ENCODE peak calls at places on chromosomes 11 and 22, in four cellular contexts. R is H1, H is GM12892, N is K562. S is an unnamed sample.
A peak's percentile ranks its signal among the peaks of the same experiment; 100 is the strongest.

GRCh38 chr11:68214173-68215086 is 1.3 kb upstream of the KMT5B start:
- DNase-seq in R (no peak), H (no peak), N (no peak), S (no peak)

GRCh38 chr11:116826751-116827431 is 2.8 kb upstream of the APOC3 start:
- DNase-seq in R (no peak), H (no peak), N (peak; percentile 39), S (no peak)

GRCh38 chr11:28040384-28040783 is 67.6 kb downstream of the KIF18A start:
- DNase-seq in R (no peak), H (no peak), N (no peak), S (no peak)

GRCh38 chr11:125165111-125165663 is 636 bp downstream of the PKNOX2 start:
- DNase-seq in R (no peak), H (peak; percentile 42), N (no peak), S (peak; percentile 43)

GRCh38 chr11:128521697-128522062 is 65.7 kb downstream of the ETS1 start:
- DNase-seq in R (no peak), H (no peak), N (no peak), S (no peak)

GRCh38 chr11:95589893-95590612 is 199.5 kb downstream of the FAM76B start:
- DNase-seq in R (no peak), H (no peak), N (no peak), S (no peak)

GRCh38 chr11:58285483-58286040 is 17.5 kb upstream of the OR10W1 start:
- DNase-seq in R (no peak), H (no peak), N (no peak), S (no peak)

GRCh38 chr11:70668204-70669202 is 270.2 kb downstream of the CTTN start:
- DNase-seq in R (no peak), H (no peak), N (no peak), S (no peak)

GRCh38 chr11:69638941-69639681 is 1.8 kb upstream of the CCND1 start:
- DNase-seq in R (peak; percentile 88), H (no peak), N (peak; percentile 77), S (no peak)

GRCh38 chr11:99960536-99960935 is 726.6 kb upstream of the ARHGAP42 start:
- DNase-seq in R (no peak), H (no peak), N (no peak), S (no peak)

GRCh38 chr11:22807855-22808558 is 21.6 kb downstream of the SVIP start:
- DNase-seq in R (no peak), H (no peak), N (no peak), S (no peak)

GRCh38 chr11:90134420-90135003 is at the start of gene NAALAD2:
- DNase-seq in R (peak; percentile 65), H (no peak), N (peak; percentile 7), S (no peak)

GRCh38 chr11:117995472-117995871 is 9.3 kb downstream of the IL10RA start:
- DNase-seq in R (no peak), H (no peak), N (no peak), S (no peak)

GRCh38 chr11:45208135-45208534 is 61.7 kb downstream of the PRDM11 start:
- DNase-seq in R (no peak), H (no peak), N (no peak), S (no peak)

GRCh38 chr11:18115360-18116127 is 9.7 kb upstream of the SAAL1 start:
- DNase-seq in R (peak; percentile 60), H (peak; percentile 49), N (peak; percentile 77), S (peak; percentile 55)

GRCh38 chr22:50030315-50031188 is 18.0 kb upstream of the IL17REL start:
- DNase-seq in R (peak; percentile 57), H (peak; percentile 99), N (peak; percentile 82), S (peak; percentile 98)

GRCh38 chr22:50025993-50026392 is 13.4 kb upstream of the IL17REL start:
- DNase-seq in R (no peak), H (no peak), N (no peak), S (no peak)

GRCh38 chr22:50031189-50032091 is 18.9 kb upstream of the IL17REL start:
- DNase-seq in R (no peak), H (no peak), N (no peak), S (no peak)

GRCh38 chr22:50032109-50032871 is 19.7 kb upstream of the IL17REL start:
- DNase-seq in R (no peak), H (no peak), N (no peak), S (no peak)

GRCh38 chr22:50027639-50028537 is 15.3 kb upstream of the IL17REL start:
- DNase-seq in R (no peak), H (peak; percentile 29), N (no peak), S (no peak)
- TF ChIP-seq POLR2AphosphoS5 in R (no peak), H (no peak), N (no peak), S (no peak)

DNA sequence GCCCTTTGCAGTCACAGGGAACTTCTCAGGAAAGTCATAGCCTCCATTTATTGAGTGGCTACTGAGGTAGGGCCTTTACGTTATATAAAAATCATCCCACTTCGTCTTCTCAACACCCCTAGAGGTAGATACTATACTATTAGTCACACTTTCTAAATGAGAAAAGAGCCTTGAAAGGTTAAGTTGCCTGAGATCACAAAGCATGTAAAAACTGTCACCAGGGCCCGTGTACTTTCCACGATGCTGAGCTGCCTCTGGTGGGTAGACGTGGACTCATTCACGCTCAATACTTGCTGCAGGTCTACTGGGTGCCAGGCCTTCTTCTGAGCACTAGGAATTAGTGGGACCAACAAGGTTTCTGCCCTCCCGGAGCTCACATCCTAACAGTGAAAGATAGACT is 16.3 kb downstream of the CHRDL2 start:
- DNase-seq in R (no peak), H (no peak), N (no peak), S (no peak)
- TF ChIP-seq TAF1 in R (no peak), H (no peak), N (no peak), S (no peak)

GRCh38 chr11:2376751-2377451 is at the start of gene CD81:
- DNase-seq in R (no peak), H (peak; percentile 84), N (peak; percentile 91), S (peak; percentile 87)
- TF ChIP-seq POLR2A in R (no peak), H (peak; percentile 78), N (no peak), S (peak; percentile 62)

GRCh38 chr11:119696378-119697157 is 32.4 kb downstream of the NECTIN1 start:
- DNase-seq in R (no peak), H (no peak), N (peak; percentile 23), S (no peak)
- TF ChIP-seq POLR2AphosphoS5 in R (no peak), H (no peak), N (no peak), S (no peak)

GRCh38 chr11:65435330-65435931 is 12.8 kb downstream of the NEAT1 start:
- DNase-seq in R (no peak), H (no peak), N (no peak), S (no peak)
- TF ChIP-seq TAF1 in R (no peak), H (no peak), N (no peak), S (no peak)

DNA sequence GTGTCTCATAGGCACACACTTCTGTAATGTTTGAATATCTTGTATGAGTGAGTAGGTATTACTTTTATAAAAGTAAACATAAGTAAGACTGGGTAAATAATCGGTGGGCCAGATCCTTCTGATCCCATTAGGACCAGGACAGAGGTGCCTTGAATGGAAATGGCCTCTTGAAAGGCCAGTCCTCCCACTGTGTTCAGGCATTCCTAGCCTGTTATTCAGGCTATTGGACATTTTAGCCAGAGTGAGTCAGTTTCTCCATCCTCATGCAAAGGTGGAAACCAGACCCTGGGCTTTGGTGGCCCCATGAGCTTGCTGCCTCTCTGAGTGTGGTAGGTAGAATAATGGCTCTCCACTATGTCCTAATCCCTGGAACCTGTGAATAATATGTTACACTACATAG is 34.4 kb downstream of the C11orf96 start:
- DNase-seq in R (no peak), H (no peak), N (no peak), S (no peak)
- TF ChIP-seq POLR2A in R (no peak), H (no peak), N (no peak), S (no peak)

GRCh38 chr11:12139144-12139881 is 28.9 kb downstream of the MICAL2 start:
- DNase-seq in R (no peak), H (no peak), N (no peak), S (no peak)
- TF ChIP-seq POLR2AphosphoS5 in R (no peak), H (no peak), N (no peak), S (no peak)

S was measured in GM12891.